ENCODE peak calls at places on chromosome 11, in nine cellular contexts. Z is HCEC 1CT, U is NCI-H1092, E is kidney epithelial cell, C is activated gamma-delta T cell, D is uterus, H is NCI-H2107, O is RCC 7860, V is SJCRH30. F is an unnamed sample.
A peak's percentile ranks its signal among the peaks of the same experiment; 100 is the strongest.

GRCh38 chr11:123174196-123175183 is 20.6 kb downstream of the CLMP start:
- DNase-seq in Z (peak; percentile 98), U (no peak), E (peak; percentile 77), C (no peak), D (peak; percentile 89), H (no peak), O (peak; percentile 71), V (peak; percentile 36), F (peak; percentile 97)

GRCh38 chr11:69089258-69089657 is 40.5 kb downstream of the TPCN2 start:
- DNase-seq in Z (peak; percentile 50), U (no peak), E (no peak), C (no peak), D (peak; percentile 33), H (no peak), O (peak; percentile 74), V (peak; percentile 44), F (peak; percentile 77)

GRCh38 chr11:110409174-110409573 is 20.6 kb upstream of the FDX1 start:
- DNase-seq in Z (peak; percentile 9), U (no peak), E (no peak), C (no peak), D (no peak), H (no peak), O (no peak), V (no peak), F (peak; percentile 10)

GRCh38 chr11:12862761-12863469 is 146.2 kb upstream of the RASSF10 start:
- DNase-seq in Z (peak; percentile 84), U (peak; percentile 36), E (peak; percentile 61), C (no peak), D (peak; percentile 59), H (no peak), O (no peak), V (peak; percentile 36), F (peak; percentile 81)

GRCh38 chr11:116232364-116232801 is 540.4 kb downstream of the BUD13 start:
- DNase-seq in Z (no peak), U (no peak), E (peak; percentile 49), C (no peak), D (peak; percentile 34), H (no peak), O (no peak), V (no peak), F (no peak)

GRCh38 chr11:123145220-123145619 is 49.8 kb downstream of the CLMP start:
- DNase-seq in Z (peak; percentile 86), U (no peak), E (peak; percentile 82), C (no peak), D (no peak), H (no peak), O (peak; percentile 93), V (peak; percentile 37), F (peak; percentile 98)

GRCh38 chr11:111565111-111565720 is 24.7 kb downstream of the LAYN start:
- DNase-seq in Z (peak; percentile 50), U (peak; percentile 49), E (no peak), C (no peak), D (peak; percentile 75), H (peak; percentile 60), O (peak; percentile 37), V (peak; percentile 61), F (peak; percentile 61)

GRCh38 chr11:119721129-119722120 is 7.6 kb downstream of the NECTIN1 start:
- DNase-seq in Z (no peak), U (no peak), E (no peak), C (no peak), D (no peak), H (no peak), O (peak; percentile 7), V (peak; percentile 93), F (peak; percentile 56)

GRCh38 chr11:46541593-46542371 is 52.0 kb downstream of the AMBRA1 start:
- DNase-seq in Z (no peak), U (peak; percentile 12), E (no peak), C (no peak), D (no peak), H (no peak), O (no peak), V (no peak), F (no peak)

F was measured in LHCN-M2.